ENCODE peak calls at places on chromosomes 12 and 14, in six cellular contexts. V, S, M, B, Y and A are unnamed samples.

GRCh38 chr12:6959376-6960290 is 8.5 kb downstream of the PTPN6 start:
- DNase-seq in S (no peak), V (no peak), M (peak; percentile 87), B (no peak), Y (peak; percentile 31), A (peak; percentile 30)

GRCh38 chr12:68945255-68945654 is 12.3 kb upstream of the CPM start:
- DNase-seq in B (no peak), V (no peak), S (no peak), Y (no peak), M (no peak), A (no peak)

GRCh38 chr14:64801800-64802199 is 77.9 kb downstream of the SPTB start:
- DNase-seq in S (no peak), M (no peak), B (no peak), Y (peak; percentile 11), V (peak; percentile 40), A (peak; percentile 58)

GRCh38 chr14:61140872-61141271 is 140.3 kb downstream of the TMEM30B start:
- DNase-seq in Y (no peak), B (no peak), V (no peak), M (no peak), S (peak; percentile 99), A (no peak)

GRCh38 chr12:69027411-69027811 is 94.4 kb upstream of the CPM start:
- DNase-seq in V (no peak), Y (no peak), S (peak; percentile 63), M (no peak), B (no peak), A (no peak)

GRCh38 chr12:42854208-42854607 is 264.7 kb upstream of the PRICKLE1 start:
- DNase-seq in B (no peak), V (no peak), M (no peak), S (peak; percentile 74), Y (no peak), A (no peak)

GRCh38 chr12:131352296-131352900 is 358.5 kb upstream of the SFSWAP start:
- DNase-seq in B (no peak), M (no peak), V (no peak), S (no peak), Y (no peak), A (no peak)

GRCh38 chr12:9810721-9811120 is 16.6 kb upstream of the KLRF1 start:
- DNase-seq in Y (peak; percentile 49), B (no peak), S (no peak), M (no peak), V (no peak), A (no peak)

GRCh38 chr14:79369359-79370332 is 841.7 kb downstream of the DIO2 start:
- DNase-seq in V (peak; percentile 81), S (peak; percentile 99), Y (no peak), B (no peak), M (no peak), A (no peak)

GRCh38 chr14:37056473-37056872 is 115.9 kb downstream of the SLC25A21 start:
- DNase-seq in Y (no peak), S (peak; percentile 86), B (no peak), M (no peak), V (peak; percentile 80), A (no peak)

GRCh38 chr12:132837693-132838463 is 9.2 kb upstream of the GOLGA3 start:
- DNase-seq in M (no peak), S (no peak), Y (no peak), B (no peak), V (no peak), A (no peak)

GRCh38 chr12:31736472-31736871 is 7.7 kb upstream of the AMN1 start:
- DNase-seq in Y (peak; percentile 56), B (no peak), V (no peak), S (peak; percentile 95), M (no peak), A (no peak)

GRCh38 chr14:32469388-32470160 is 140.5 kb downstream of the AKAP6 start:
- DNase-seq in S (peak; percentile 62), V (peak; percentile 50), M (no peak), B (peak; percentile 31), Y (peak; percentile 34), A (peak; percentile 24)

GRCh38 chr14:82806426-82806825 is 1272.8 kb upstream of the SEL1L start:
- DNase-seq in S (no peak), B (no peak), M (no peak), Y (no peak), V (no peak), A (no peak)

GRCh38 chr12:81502912-81503695 is 256.0 kb downstream of the PPFIA2 start:
- DNase-seq in M (no peak), B (no peak), V (peak; percentile 42), Y (no peak), S (peak; percentile 98), A (no peak)

GRCh38 chr12:646303-647038 is 16.8 kb downstream of the NINJ2 start:
- DNase-seq in B (no peak), V (no peak), M (no peak), Y (no peak), S (no peak), A (no peak)

GRCh38 chr12:127381043-127381668 is 885.8 kb upstream of the TMEM132C start:
- DNase-seq in M (no peak), B (peak; percentile 24), V (peak; percentile 43), S (peak; percentile 34), Y (peak; percentile 49), A (peak; percentile 76)

GRCh38 chr14:101221549-101222160 is 318.1 kb upstream of the RTL1 start:
- DNase-seq in V (no peak), S (no peak), M (no peak), Y (no peak), B (no peak), A (no peak)

GRCh38 chr12:122862872-122863701 is 27.8 kb downstream of the HIP1R start:
- DNase-seq in B (no peak), Y (no peak), V (no peak), S (no peak), M (peak; percentile 82), A (no peak)

GRCh38 chr12:10252201-10252600 is 39.5 kb downstream of the GABARAPL1 start:
- DNase-seq in V (no peak), B (peak; percentile 91), Y (no peak), M (no peak), S (no peak), A (no peak)

GRCh38 chr14:71231521-71232393 is 324.5 kb downstream of the PCNX1 start:
- DNase-seq in M (no peak), V (no peak), Y (peak; percentile 92), B (peak; percentile 50), S (no peak), A (peak; percentile 68)

GRCh38 chr12:122888232-122888752 is 7.6 kb downstream of the VPS37B start:
- DNase-seq in B (peak; percentile 67), S (peak; percentile 82), M (no peak), V (peak; percentile 98), Y (peak; percentile 62), A (peak; percentile 60)

GRCh38 chr12:46777587-46777986 is 48.2 kb downstream of the SLC38A4 start:
- DNase-seq in V (no peak), B (no peak), S (no peak), Y (no peak), M (no peak), A (no peak)

GRCh38 chr12:108645686-108646596 is 12.2 kb upstream of the SELPLG start:
- DNase-seq in S (no peak), V (no peak), M (no peak), Y (no peak), B (no peak), A (no peak)

GRCh38 chr14:32472512-32473472 is 143.7 kb downstream of the AKAP6 start:
- DNase-seq in M (no peak), S (peak; percentile 77), V (peak; percentile 11), Y (no peak), B (no peak), A (no peak)

GRCh38 chr12:132205271-132206092 is 61.2 kb downstream of the NOC4L start:
- DNase-seq in V (no peak), M (peak; percentile 69), S (no peak), Y (no peak), B (no peak), A (peak; percentile 72)

GRCh38 chr14:105173145-105173544 is 4.6 kb upstream of the JAG2 start:
- DNase-seq in M (no peak), B (no peak), V (no peak), Y (no peak), S (no peak), A (no peak)

GRCh38 chr12:106918746-106919145 is 37.0 kb upstream of the TMEM263 start:
- DNase-seq in B (peak; percentile 35), S (no peak), Y (no peak), V (peak; percentile 17), M (no peak), A (no peak)

GRCh38 chr14:100802179-100802578 is 23.7 kb upstream of the MEG3 start:
- DNase-seq in B (no peak), V (no peak), Y (no peak), M (no peak), S (no peak), A (no peak)

GRCh38 chr14:88422036-88422435 is 36.6 kb downstream of the SPATA7 start:
- DNase-seq in B (no peak), Y (no peak), S (no peak), V (no peak), M (no peak), A (no peak)

GRCh38 chr12:102833687-102834435 is 83.2 kb downstream of the PAH start:
- DNase-seq in M (no peak), B (no peak), V (peak; percentile 45), S (peak; percentile 2), Y (peak; percentile 2), A (peak; percentile 25)

GRCh38 chr12:131593411-131593810 is 117.5 kb upstream of the SFSWAP start:
- DNase-seq in B (no peak), S (no peak), M (no peak), Y (no peak), V (no peak), A (no peak)

GRCh38 chr14:24409217-24409616 is 10.4 kb downstream of the NYNRIN start:
- DNase-seq in Y (no peak), B (no peak), S (no peak), M (no peak), V (no peak), A (no peak)

GRCh38 chr12:66269757-66270383 is 32.4 kb upstream of the HELB start:
- DNase-seq in B (peak; percentile 62), Y (peak; percentile 52), S (peak; percentile 54), V (peak; percentile 54), M (no peak), A (peak; percentile 40)

GRCh38 chr12:113837528-113838296 is 128.4 kb downstream of the RBM19 start:
- DNase-seq in V (no peak), M (no peak), S (no peak), Y (no peak), B (no peak), A (no peak)
- TF ChIP-seq CTCF in V (no peak), M (no peak), S (no peak), Y (no peak), B (no peak), A (no peak)

DNA sequence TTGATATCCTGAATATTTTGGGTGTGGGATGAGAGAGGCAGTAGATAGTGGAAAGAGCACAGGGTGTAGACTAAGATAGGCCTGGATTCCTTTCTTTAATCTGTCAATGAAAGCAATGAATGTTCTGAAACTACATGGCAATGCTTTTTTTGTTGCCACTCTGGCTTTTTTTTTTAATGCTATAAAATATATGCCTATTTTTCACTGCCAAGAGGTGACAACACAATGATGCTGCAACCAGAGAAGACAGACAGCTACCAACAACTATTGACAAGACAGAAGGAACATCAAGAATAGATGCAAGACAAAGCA is 9.4 kb downstream of the ANG start:
- DNase-seq in M (no peak), V (no peak), Y (no peak), S (no peak), B (no peak), A (no peak)
- TF ChIP-seq CTCF in M (no peak), V (no peak), Y (no peak), S (no peak), B (peak; percentile 45), A (no peak)

GRCh38 chr12:49019435-49020317 is 1.1 kb upstream of the PRKAG1 start:
- DNase-seq in V (peak; percentile 41), B (peak; percentile 72), M (no peak), S (peak; percentile 41), Y (peak; percentile 52), A (peak; percentile 79)
- TF ChIP-seq CTCF in V (no peak), B (peak; percentile 73), M (no peak), S (peak; percentile 16), Y (peak; percentile 50), A (peak; percentile 43)

GRCh38 chr12:58302487-58303011 is 361.2 kb downstream of the ATP23 start:
- DNase-seq in B (peak; percentile 8), M (no peak), V (peak; percentile 13), Y (no peak), S (no peak), A (no peak)
- TF ChIP-seq CTCF in B (peak; percentile 31), M (no peak), V (peak; percentile 7), Y (no peak), S (no peak), A (no peak)